ENCODE peak calls at places on chromosomes 16 and 17, in nine cellular contexts. Y is GM12878; L is cardiac muscle cell; C is fibroblast of lung; E is AG04450; M is aorta; T is CD4-positive, CD25-positive, alpha-beta regulatory T cell; X is neural progenitor cell; D is heart right ventricle. R is an unnamed sample.

GRCh38 chr17:28394717-28395116 is 11.3 kb downstream of the SLC46A1 start:
- DNase-seq in Y (no peak), L (peak; percentile 58), C (no peak), E (no peak), M (no peak), T (no peak), X (no peak), D (no peak), R (no peak)

GRCh38 chr17:4833941-4834501 is 881 bp downstream of the MINK1 start:
- DNase-seq in Y (no peak), L (peak; percentile 53), C (peak; percentile 65), E (peak; percentile 52), M (no peak), T (peak; percentile 5), X (peak; percentile 15), D (peak; percentile 38), R (peak; percentile 36)

GRCh38 chr17:65198653-65199382 is 61.6 kb downstream of the RGS9 start:
- DNase-seq in Y (peak; percentile 38), L (peak; percentile 75), C (peak; percentile 78), E (no peak), M (no peak), T (peak; percentile 65), X (peak; percentile 69), D (peak; percentile 5), R (peak; percentile 38)

GRCh38 chr16:80903616-80904015 is 99.2 kb upstream of the CDYL2 start:
- DNase-seq in Y (no peak), L (no peak), C (no peak), E (no peak), M (no peak), T (no peak), X (no peak), D (no peak), R (no peak)

GRCh38 chr17:5419959-5420653 is at the start of gene RPAIN:
- DNase-seq in Y (no peak), L (peak; percentile 87), C (peak; percentile 88), E (no peak), M (peak; percentile 94), T (peak; percentile 90), X (peak; percentile 92), D (peak; percentile 90), R (peak; percentile 91)

GRCh38 chr16:19071811-19072777 is 4.7 kb downstream of the COQ7 start:
- DNase-seq in Y (no peak), L (peak; percentile 55), C (peak; percentile 61), E (no peak), M (no peak), T (peak; percentile 39), X (peak; percentile 66), D (peak; percentile 59), R (peak; percentile 56)

GRCh38 chr17:40648326-40648968 is 829 bp upstream of the SMARCE1 start:
- DNase-seq in Y (no peak), L (no peak), C (peak; percentile 40), E (no peak), M (peak; percentile 80), T (no peak), X (peak; percentile 83), D (no peak), R (no peak)

GRCh38 chr16:15979801-15980200 is 30.4 kb downstream of the ABCC1 start:
- DNase-seq in Y (no peak), L (no peak), C (no peak), E (no peak), M (no peak), T (no peak), X (no peak), D (no peak), R (no peak)

GRCh38 chr17:57927048-57927723 is 28.0 kb downstream of the CUEDC1 start:
- DNase-seq in Y (no peak), L (peak; percentile 72), C (peak; percentile 88), E (no peak), M (no peak), T (no peak), X (peak; percentile 94), D (no peak), R (no peak)

GRCh38 chr17:35892091-35892637 is 12.0 kb upstream of the CCL5 start:
- DNase-seq in Y (no peak), L (peak; percentile 81), C (no peak), E (no peak), M (no peak), T (no peak), X (no peak), D (no peak), R (no peak)

GRCh38 chr17:29615492-29616299 is 7.0 kb downstream of the CORO6 start:
- DNase-seq in Y (no peak), L (peak; percentile 92), C (peak; percentile 82), E (no peak), M (peak; percentile 93), T (peak; percentile 83), X (peak; percentile 94), D (peak; percentile 75), R (peak; percentile 80)

GRCh38 chr17:29613856-29614255 is 8.9 kb downstream of the CORO6 start:
- DNase-seq in Y (no peak), L (no peak), C (no peak), E (no peak), M (no peak), T (no peak), X (no peak), D (no peak), R (no peak)

GRCh38 chr17:29614345-29615047 is 8.2 kb downstream of the CORO6 start:
- DNase-seq in Y (no peak), L (no peak), C (no peak), E (no peak), M (no peak), T (no peak), X (peak; percentile 62), D (no peak), R (no peak)

GRCh38 chr17:29616300-29617048 is 6.2 kb downstream of the CORO6 start:
- DNase-seq in Y (no peak), L (no peak), C (no peak), E (no peak), M (no peak), T (no peak), X (no peak), D (no peak), R (no peak)

GRCh38 chr17:29615048-29615385 is 7.7 kb downstream of the CORO6 start:
- DNase-seq in Y (no peak), L (no peak), C (peak; percentile 36), E (no peak), M (no peak), T (peak; percentile 81), X (peak; percentile 37), D (no peak), R (peak; percentile 44)
- H3K4me3 ChIP-seq in Y (peak overlapping the region; percentile 62), L (no peak overlapping the region), C (no peak overlapping the region), E (peak overlapping the region; percentile 46), M (no peak overlapping the region), T (peak overlapping the region; percentile 84), X (peak overlapping the region; percentile 47), D (no peak overlapping the region), R (no peak overlapping the region)

GRCh38 chr17:80781851-80782277 is 209.8 kb upstream of the CHMP6 start:
- DNase-seq in Y (no peak), L (no peak), C (no peak), E (no peak), M (no peak), T (no peak), X (no peak), D (peak; percentile 34), R (no peak)
- H3K27ac ChIP-seq in Y (peak overlapping the region; percentile 70), L (peak overlapping the region; percentile 63), C (no peak overlapping the region), E (no peak overlapping the region), M (peak overlapping the region; percentile 50), T (no peak overlapping the region), X (no peak overlapping the region), D (peak overlapping the region; percentile 19), R (peak overlapping the region; percentile 86)

GRCh38 chr17:72121164-72122001 is 563 bp downstream of the SOX9 start:
- DNase-seq in Y (no peak), L (peak; percentile 74), C (peak; percentile 75), E (no peak), M (no peak), T (no peak), X (peak; percentile 71), D (peak; percentile 44), R (no peak)
- H3K9me3 ChIP-seq in Y (no peaks in the 10 kb centered on the region), L (no peaks in the 10 kb centered on the region), C (no peaks in the 10 kb centered on the region), E (peaks cover 6% of the 10 kb centered on the region), M (no peaks in the 10 kb centered on the region), T (no peaks in the 10 kb centered on the region), X (no peaks in the 10 kb centered on the region), D (no peaks in the 10 kb centered on the region), R (no peaks in the 10 kb centered on the region)

GRCh38 chr17:15263206-15263579 is 1.9 kb downstream of the PMP22 start:
- DNase-seq in Y (no peak), L (peak; percentile 92), C (peak; percentile 91), E (peak; percentile 60), M (peak; percentile 95), T (no peak), X (peak; percentile 73), D (peak; percentile 91), R (no peak)
- H3K4me3 ChIP-seq in Y (no peak overlapping the region), L (peak overlapping the region; percentile 67), C (peak overlapping the region; percentile 40), E (peak overlapping the region; percentile 88), M (peak overlapping the region; percentile 55), T (no peak overlapping the region), X (peak overlapping the region; percentile 57), D (peak overlapping the region; percentile 84), R (no peak overlapping the region)

GRCh38 chr16:50573947-50574751 is 26.0 kb downstream of the NKD1 start:
- DNase-seq in Y (no peak), L (peak; percentile 10), C (peak; percentile 14), E (no peak), M (peak; percentile 84), T (no peak), X (no peak), D (no peak), R (no peak)

GRCh38 chr16:50574852-50575251 is 26.7 kb downstream of the NKD1 start:
- DNase-seq in Y (no peak), L (no peak), C (no peak), E (no peak), M (no peak), T (no peak), X (no peak), D (no peak), R (no peak)

GRCh38 chr16:50572700-50573099 is 24.5 kb downstream of the NKD1 start:
- DNase-seq in Y (no peak), L (no peak), C (no peak), E (no peak), M (peak; percentile 44), T (no peak), X (no peak), D (no peak), R (no peak)

GRCh38 chr16:50571786-50572185 is 23.6 kb downstream of the NKD1 start:
- DNase-seq in Y (no peak), L (no peak), C (no peak), E (no peak), M (peak; percentile 43), T (no peak), X (no peak), D (no peak), R (no peak)

DNA sequence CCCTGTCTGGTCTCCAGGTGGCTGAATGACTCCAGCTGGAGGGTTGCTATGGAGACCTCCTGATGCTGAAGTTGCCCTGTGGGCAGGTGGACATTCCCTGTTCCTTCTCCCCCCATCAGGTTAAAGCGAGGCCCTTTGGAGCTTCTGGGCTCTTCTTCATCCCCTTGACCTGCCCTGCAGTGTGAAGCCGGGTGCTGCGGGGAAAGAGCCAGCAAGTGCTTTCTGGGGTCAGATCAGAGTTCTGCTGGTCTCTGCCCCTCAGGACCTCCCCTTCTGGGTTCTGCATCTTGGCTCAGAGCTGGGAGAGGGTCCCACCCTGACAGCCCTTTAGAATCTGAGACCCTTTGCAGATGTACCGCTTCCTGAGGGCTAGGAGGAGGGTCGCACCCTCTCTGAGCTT is 25.1 kb downstream of the NKD1 start:
- DNase-seq in Y (no peak), L (no peak), C (no peak), E (no peak), M (peak; percentile 50), T (no peak), X (no peak), D (no peak), R (no peak)
- H3K27ac ChIP-seq in Y (no peak overlapping the region), L (no peak overlapping the region), C (no peak overlapping the region), E (no peak overlapping the region), M (peak overlapping the region; percentile 22), T (no peak overlapping the region), X (no peak overlapping the region), D (no peak overlapping the region), R (no peak overlapping the region)

R was measured in DND-41.